ENCODE peak calls at places on chromosomes 5 and 9, in five cellular contexts. F is neuronal stem cell, Z is mesendoderm, Q is IMR-90, S is H1. A is an unnamed sample.

GRCh38 chr9:68501159-68501506 is 39.5 kb downstream of the TMEM252 start:
- DNase-seq in F (no peak), Z (no peak), Q (peak), S (no peak), A (no peak)

GRCh38 chr5:39717186-39717897 is 292.6 kb upstream of the DAB2 start:
- DNase-seq in F (no peak), Z (no peak), Q (peak), S (no peak), A (no peak)

GRCh38 chr5:137348759-137349158 is 150.4 kb downstream of the SPOCK1 start:
- DNase-seq in F (no peak), Z (no peak), Q (no peak), S (no peak), A (no peak)

GRCh38 chr9:8850916-8851315 is 1051.3 kb upstream of the DMAC1 start:
- DNase-seq in F (no peak), Z (no peak), Q (no peak), S (no peak), A (no peak)

GRCh38 chr9:99235874-99236627 is 14.0 kb downstream of the SEC61B start:
- DNase-seq in F (no peak), Z (no peak), Q (no peak), S (no peak), A (no peak)

GRCh38 chr5:73417307-73418035 is 31.1 kb downstream of the FOXD1 start:
- DNase-seq in F (no peak), Z (no peak), Q (peak), S (no peak), A (no peak)

GRCh38 chr5:78747703-78748359 is 99.3 kb upstream of the LHFPL2 start:
- DNase-seq in F (no peak), Z (peak), Q (peak), S (no peak), A (no peak)

GRCh38 chr9:129981180-129981907 is 61.6 kb downstream of the FNBP1 start:
- DNase-seq in F (no peak), Z (no peak), Q (no peak), S (no peak), A (peak)

GRCh38 chr5:29697786-29698414 is 1495.6 kb upstream of the CDH6 start:
- DNase-seq in F (peak), Z (peak), Q (no peak), S (no peak), A (peak)

GRCh38 chr9:123255718-123256117 is 12.7 kb downstream of the STRBP start:
- DNase-seq in F (no peak), Z (no peak), Q (no peak), S (no peak), A (no peak)

GRCh38 chr5:168528521-168529360 is at the start of gene FBLL1:
- DNase-seq in F (peak), Z (peak), Q (peak), S (peak), A (peak)

GRCh38 chr9:98708103-98708932 is 417 bp downstream of the GABBR2 start:
- DNase-seq in F (no peak), Z (peak), Q (no peak), S (peak), A (no peak)

GRCh38 chr5:122077451-122078115 is 476 bp downstream of the LOX start:
- DNase-seq in F (peak), Z (peak), Q (no peak), S (peak), A (peak)

GRCh38 chr9:16475257-16475656 is 395.2 kb downstream of the BNC2 start:
- DNase-seq in F (no peak), Z (no peak), Q (no peak), S (no peak), A (no peak)

GRCh38 chr5:112689510-112689909 is 48.2 kb upstream of the APC start:
- DNase-seq in F (no peak), Z (no peak), Q (peak), S (no peak), A (no peak)

GRCh38 chr5:140548300-140548688 is 832 bp downstream of the EIF4EBP3 start:
- DNase-seq in F (no peak), Z (no peak), Q (no peak), S (no peak), A (no peak)

GRCh38 chr5:140545606-140546005 is 1.9 kb upstream of the EIF4EBP3 start:
- DNase-seq in F (no peak), Z (no peak), Q (no peak), S (peak), A (no peak)

GRCh38 chr5:140547508-140548299 is at the start of gene EIF4EBP3:
- DNase-seq in F (peak), Z (peak), Q (peak), S (peak), A (peak)

GRCh38 chr5:140546851-140547507 is 483 bp upstream of the EIF4EBP3 start:
- DNase-seq in F (no peak), Z (no peak), Q (no peak), S (no peak), A (peak)

GRCh38 chr5:140544986-140545385 is 2.5 kb upstream of the EIF4EBP3 start:
- DNase-seq in F (no peak), Z (no peak), Q (no peak), S (peak), A (no peak)
- H3K27ac ChIP-seq in F (no peak), Z (no peak), Q (no peak), S (no peak), A (no peak)

GRCh38 chr5:43034591-43034968 is 5.5 kb downstream of the ANXA2R start:
- DNase-seq in F (no peak), Z (peak), Q (peak), S (peak), A (no peak)
- H4K8ac ChIP-seq in F (no peak), Z (no peak), Q (peak), S (no peak), A (peak)

GRCh38 chr5:59037041-59037440 is 454.2 kb downstream of the RAB3C start:
- DNase-seq in F (no peak), Z (no peak), Q (no peak), S (no peak), A (no peak)
- H3K4me3 ChIP-seq in F (no peak), Z (no peak), Q (peak), S (no peak), A (no peak)

GRCh38 chr9:6869081-6869948 is 111.5 kb downstream of the KDM4C start:
- DNase-seq in F (no peak), Z (no peak), Q (no peak), S (no peak), A (no peak)

GRCh38 chr9:6876195-6876594 is 118.4 kb downstream of the KDM4C start:
- DNase-seq in F (no peak), Z (no peak), Q (peak), S (no peak), A (peak)

GRCh38 chr9:6873862-6874261 is 116.1 kb downstream of the KDM4C start:
- DNase-seq in F (no peak), Z (no peak), Q (peak), S (no peak), A (no peak)

GRCh38 chr9:6870149-6870548 is 112.4 kb downstream of the KDM4C start:
- DNase-seq in F (no peak), Z (no peak), Q (no peak), S (no peak), A (no peak)

GRCh38 chr9:6870650-6871477 is 113.1 kb downstream of the KDM4C start:
- DNase-seq in F (no peak), Z (peak), Q (no peak), S (no peak), A (no peak)
- H3K27ac ChIP-seq in F (no peak), Z (no peak), Q (no peak), S (no peak), A (no peak)

GRCh38 chr5:6734243-6734695 is 21.0 kb downstream of the TENT4A start:
- DNase-seq in F (no peak), Z (no peak), Q (peak), S (no peak), A (no peak)

GRCh38 chr5:6736524-6737042 is 23.4 kb downstream of the TENT4A start:
- DNase-seq in F (no peak), Z (no peak), Q (no peak), S (no peak), A (no peak)

GRCh38 chr5:6737043-6737941 is 24.1 kb downstream of the TENT4A start:
- DNase-seq in F (no peak), Z (no peak), Q (no peak), S (no peak), A (no peak)

GRCh38 chr5:6734781-6735180 is 21.5 kb downstream of the TENT4A start:
- DNase-seq in F (no peak), Z (no peak), Q (no peak), S (no peak), A (no peak)

GRCh38 chr5:6736106-6736505 is 22.9 kb downstream of the TENT4A start:
- DNase-seq in F (no peak), Z (no peak), Q (no peak), S (no peak), A (no peak)
- H4K8ac ChIP-seq in F (no peak), Z (no peak), Q (no peak), S (no peak), A (no peak)

DNA sequence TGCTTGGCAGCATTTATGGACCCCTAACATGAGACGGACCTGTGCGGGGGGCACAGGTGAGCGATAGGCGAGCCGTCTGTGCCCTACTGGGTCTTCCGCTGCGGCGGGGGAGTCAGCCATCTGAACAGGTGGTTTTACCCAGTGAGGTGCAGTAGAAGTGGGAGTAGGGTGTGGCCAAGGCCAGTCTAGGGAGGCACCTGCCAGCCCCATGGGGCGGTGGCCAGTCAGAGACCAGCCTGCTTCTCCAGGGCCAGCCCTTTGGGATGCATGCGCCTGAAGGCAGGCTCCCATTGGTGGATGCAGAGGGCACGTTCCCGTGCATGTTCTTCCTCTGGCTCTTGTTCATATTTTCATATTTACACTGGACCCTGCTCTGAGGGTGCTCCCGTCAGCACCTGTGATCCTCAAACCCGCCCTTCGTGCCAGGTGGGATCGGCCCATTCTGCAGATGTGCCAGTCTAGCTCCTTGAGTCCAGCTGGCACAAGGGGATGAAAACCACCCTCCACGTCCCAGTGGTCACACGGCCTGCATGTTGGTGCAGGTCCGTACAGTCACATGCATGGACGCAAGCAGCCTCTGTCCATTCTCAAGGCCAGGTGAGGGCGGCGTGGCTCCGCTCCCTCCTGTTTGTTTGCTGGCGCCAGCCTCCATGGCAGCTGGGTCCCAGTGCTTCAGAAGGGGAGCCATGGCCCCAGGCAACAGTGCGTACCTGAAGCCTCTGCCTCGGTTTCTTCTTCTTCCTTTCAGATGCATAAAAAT is 9.0 kb downstream of the COL5A1 start:
- DNase-seq in F (no peak), Z (no peak), Q (no peak), S (no peak), A (no peak)
- H3K4me3 ChIP-seq in F (no peak), Z (no peak), Q (no peak), S (no peak), A (peak)

DNA sequence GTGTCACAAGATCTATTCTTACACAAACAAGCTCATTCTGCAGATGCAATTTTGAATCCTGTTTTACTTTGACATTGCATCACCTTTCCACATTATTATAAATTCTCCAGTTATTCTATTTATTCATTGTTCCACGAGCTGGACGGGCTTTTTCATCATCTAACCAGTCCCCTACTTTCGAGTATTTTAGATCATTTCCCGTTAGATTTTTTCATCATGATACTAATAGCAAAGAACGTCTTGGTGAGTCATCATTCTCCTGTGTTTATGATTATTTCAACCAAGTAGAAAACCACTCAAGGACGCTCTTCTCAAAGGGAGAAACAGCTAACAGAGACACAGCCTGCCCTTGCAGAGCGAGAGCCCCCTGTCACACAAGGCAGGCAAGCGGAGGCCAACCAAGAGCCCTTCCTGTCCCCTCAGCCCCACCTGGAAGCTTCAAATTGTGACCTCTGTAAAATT is 15.1 kb downstream of the BBLN start:
- DNase-seq in F (no peak), Z (no peak), Q (peak), S (no peak), A (peak)
- H3K27ac ChIP-seq in F (no peak), Z (no peak), Q (peak), S (no peak), A (no peak)

GRCh38 chr5:32598270-32598937 is 13.0 kb downstream of the SUB1 start:
- DNase-seq in F (no peak), Z (no peak), Q (no peak), S (no peak), A (no peak)
- H4K8ac ChIP-seq in F (no peak), Z (no peak), Q (no peak), S (no peak), A (no peak)

DNA sequence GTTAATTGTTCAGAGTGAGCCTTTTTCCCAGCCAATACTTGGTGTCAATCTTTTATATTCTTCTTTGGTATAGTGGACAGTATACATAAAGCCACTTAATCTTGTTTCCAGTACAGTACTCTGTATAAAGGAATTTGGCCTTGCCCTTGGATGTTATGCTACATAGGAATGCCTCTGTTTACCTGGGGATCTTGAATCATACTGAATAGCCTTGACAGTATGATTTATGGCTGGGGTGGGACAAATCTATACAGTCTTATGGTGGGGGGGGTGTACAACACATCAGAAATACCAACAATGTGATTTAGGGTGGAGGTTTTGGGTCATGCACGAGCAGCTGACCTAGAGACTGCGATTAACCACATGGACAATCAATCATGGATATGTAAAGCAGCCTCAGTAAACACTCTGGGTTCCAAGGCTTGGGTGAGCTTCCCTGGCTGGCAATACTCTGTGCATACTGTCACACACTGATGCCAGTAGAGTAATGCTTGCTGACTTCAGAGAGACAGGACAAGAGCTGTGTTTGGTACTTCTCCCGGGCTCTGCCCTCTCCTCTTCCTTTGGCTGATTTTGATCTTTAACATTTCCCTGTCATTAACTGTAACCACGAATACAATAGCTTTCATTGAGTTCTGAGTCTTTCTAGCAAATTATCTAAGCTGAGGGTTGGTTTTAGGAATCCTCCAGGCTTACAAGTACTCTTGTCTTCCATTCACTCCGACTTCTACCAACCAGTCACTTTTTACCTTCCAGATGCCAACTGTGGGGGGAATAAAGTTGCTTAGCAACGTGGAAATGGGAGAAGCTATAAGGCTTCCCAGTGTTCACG is 84.6 kb downstream of the IARS1 start:
- DNase-seq in F (no peak), Z (peak), Q (peak), S (no peak), A (no peak)
- H3K4me3 ChIP-seq in F (no peak), Z (no peak), Q (no peak), S (no peak), A (no peak)

A was measured in trophoblast cell.